ENCODE peak calls at places on chromosomes 12 and 14, in ten cellular contexts. A is PC-3; R is H9; T is transverse colon; I is fibroblast of lung; E is PC-9; W is sigmoid colon; J is upper lobe of left lung; G is CD4-positive, alpha-beta T cell; M is body of pancreas. S is an unnamed sample.

GRCh38 chr14:69692542-69693053 is 74.3 kb upstream of the SRSF5 start:
- DNase-seq in A (no peak), R (no peak), T (no peak), I (no peak), E (no peak), W (no peak), J (no peak), G (no peak), M (no peak), S (no peak)

GRCh38 chr12:4648099-4648498 is 752 bp downstream of the AKAP3 start:
- DNase-seq in A (no peak), R (no peak), T (no peak), I (peak; percentile 9), E (no peak), W (no peak), J (no peak), G (no peak), M (no peak), S (no peak)

GRCh38 chr12:75048763-75049162 is 160.9 kb downstream of the KCNC2 start:
- DNase-seq in A (no peak), R (no peak), T (no peak), I (no peak), E (no peak), W (no peak), J (no peak), G (no peak), M (no peak), S (no peak)

GRCh38 chr12:11658796-11659195 is 9.3 kb downstream of the ETV6 start:
- DNase-seq in A (peak; percentile 7), R (no peak), T (no peak), I (peak; percentile 94), E (no peak), W (no peak), J (no peak), G (no peak), M (no peak), S (no peak)

GRCh38 chr12:77031745-77032144 is 33.6 kb downstream of the E2F7 start:
- DNase-seq in A (no peak), R (no peak), T (no peak), I (peak; percentile 83), E (peak; percentile 9), W (no peak), J (no peak), G (no peak), M (no peak), S (no peak)

GRCh38 chr14:54818201-54819133 is 84.2 kb downstream of the GCH1 start:
- DNase-seq in A (peak; percentile 85), R (peak; percentile 14), T (peak; percentile 24), I (peak; percentile 95), E (peak; percentile 49), W (no peak), J (no peak), G (no peak), M (peak; percentile 42), S (no peak)

GRCh38 chr14:71555654-71556559 is 376.3 kb upstream of the RGS6 start:
- DNase-seq in A (no peak), R (no peak), T (peak; percentile 39), I (peak; percentile 51), E (no peak), W (no peak), J (no peak), G (peak; percentile 32), M (no peak), S (no peak)

GRCh38 chr14:68782091-68782981 is 10.5 kb downstream of the ZFP36L1 start:
- DNase-seq in A (no peak), R (no peak), T (no peak), I (no peak), E (no peak), W (peak; percentile 65), J (no peak), G (no peak), M (no peak), S (peak; percentile 59)

GRCh38 chr12:67111182-67111581 is 158.0 kb upstream of the CAND1 start:
- DNase-seq in A (no peak), R (no peak), T (no peak), I (no peak), E (no peak), W (no peak), J (no peak), G (no peak), M (peak; percentile 60), S (no peak)

GRCh38 chr12:94078138-94078723 is 70.1 kb upstream of the PLXNC1 start:
- DNase-seq in A (no peak), R (no peak), T (no peak), I (no peak), E (no peak), W (no peak), J (no peak), G (no peak), M (no peak), S (no peak)

GRCh38 chr12:108302034-108302433 is 37.1 kb downstream of the CMKLR1 start:
- DNase-seq in A (no peak), R (no peak), T (no peak), I (no peak), E (no peak), W (peak; percentile 48), J (no peak), G (no peak), M (no peak), S (no peak)

GRCh38 chr12:14567311-14568195 is at the start of gene PLBD1:
- DNase-seq in A (peak; percentile 44), R (peak; percentile 85), T (peak; percentile 71), I (peak; percentile 41), E (peak; percentile 59), W (peak; percentile 85), J (peak; percentile 93), G (no peak), M (peak; percentile 91), S (peak; percentile 76)

GRCh38 chr14:95664046-95664445 is 22.2 kb upstream of the TCL1B start:
- DNase-seq in A (no peak), R (no peak), T (no peak), I (no peak), E (no peak), W (no peak), J (no peak), G (no peak), M (peak; percentile 78), S (no peak)

GRCh38 chr14:59306775-59307174 is 118.3 kb downstream of the DAAM1 start:
- DNase-seq in A (peak; percentile 99), R (no peak), T (no peak), I (peak; percentile 86), E (peak; percentile 23), W (no peak), J (no peak), G (no peak), M (no peak), S (no peak)

GRCh38 chr12:30877110-30877875 is 49.3 kb upstream of the TSPAN11 start:
- DNase-seq in A (no peak), R (no peak), T (no peak), I (no peak), E (peak; percentile 19), W (no peak), J (no peak), G (no peak), M (no peak), S (no peak)

DNA sequence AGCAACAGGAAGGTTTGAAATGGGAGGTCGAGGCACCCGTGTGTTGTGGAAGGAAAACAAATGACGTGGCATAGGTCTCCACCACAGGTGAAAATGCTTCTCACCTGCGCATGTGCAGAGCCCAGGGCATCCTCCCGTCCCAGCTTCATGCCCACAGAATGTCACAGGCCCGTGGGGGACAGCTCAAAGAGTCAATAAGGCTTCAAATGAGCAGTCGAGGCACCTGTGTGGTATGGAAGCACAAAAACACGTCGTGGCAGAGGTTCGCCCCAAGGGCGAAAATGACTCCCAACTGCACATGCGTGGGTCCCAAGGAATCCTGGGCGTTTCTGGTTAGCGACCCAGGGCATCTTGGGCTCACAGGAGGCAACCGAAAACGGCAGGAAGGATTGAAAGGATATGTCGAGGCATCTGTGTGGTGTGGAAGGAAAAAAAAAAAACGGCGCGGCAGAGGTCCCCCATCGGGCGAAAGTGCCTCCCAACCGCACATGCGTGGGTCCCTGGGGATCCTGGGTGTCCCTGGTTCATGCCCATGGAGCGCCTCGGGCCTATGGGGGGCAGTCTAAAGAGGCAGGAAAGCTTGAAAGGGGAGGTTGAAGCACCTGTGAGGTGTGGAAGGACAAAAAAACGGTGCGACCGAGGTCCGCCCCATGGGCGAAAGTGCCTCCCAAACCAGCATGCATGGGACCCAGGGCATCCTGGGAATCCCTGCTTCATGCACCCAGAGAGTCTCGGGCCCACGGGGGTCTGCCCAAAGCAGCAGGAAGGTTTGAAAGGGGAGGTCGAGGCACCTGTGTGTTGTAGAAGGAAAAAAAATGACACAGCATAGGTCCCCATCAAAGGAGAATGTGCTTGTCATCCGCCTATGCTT is 578.5 kb downstream of the ALG10 start:
- DNase-seq in A (no peak), R (no peak), T (no peak), I (no peak), E (no peak), W (no peak), J (peak; percentile 50), G (no peak), M (no peak), S (peak; percentile 47)
- H3K9me3 ChIP-seq in A (peaks cover under 1% of the 10 kb centered on the region), R (peaks cover 98% of the 10 kb centered on the region), T (peaks cover 24% of the 10 kb centered on the region), I (no peaks in the 10 kb centered on the region), E (no peaks in the 10 kb centered on the region), W (peaks cover 53% of the 10 kb centered on the region), J (peaks cover 44% of the 10 kb centered on the region), G (peaks cover 78% of the 10 kb centered on the region), M (peaks cover 90% of the 10 kb centered on the region), S (peaks cover 5% of the 10 kb centered on the region)

DNA sequence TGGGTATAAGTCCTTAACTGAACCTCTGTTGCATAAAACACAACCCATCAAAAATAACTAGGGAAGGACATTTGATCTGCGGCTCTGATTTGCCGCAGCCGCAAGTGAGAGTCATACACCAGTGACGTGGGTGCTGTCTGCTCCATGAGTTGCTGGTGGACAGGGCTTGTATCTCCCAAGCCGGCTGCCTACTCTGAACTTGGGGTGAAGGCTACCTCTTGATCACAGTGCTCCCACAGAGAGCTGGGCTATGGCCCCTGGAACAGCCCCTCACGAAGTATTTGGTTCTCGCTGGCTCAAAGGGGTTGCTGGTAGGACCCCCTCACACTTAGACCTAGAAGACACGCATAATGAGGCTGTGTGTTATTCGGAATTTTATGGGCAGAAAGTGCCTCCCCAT is 118.8 kb downstream of the TMEM132C start:
- DNase-seq in A (no peak), R (no peak), T (no peak), I (no peak), E (no peak), W (no peak), J (no peak), G (no peak), M (no peak), S (no peak)
- H3K9me3 ChIP-seq in A (no peaks in the 10 kb centered on the region), R (no peaks in the 10 kb centered on the region), T (no peaks in the 10 kb centered on the region), I (no peaks in the 10 kb centered on the region), E (no peaks in the 10 kb centered on the region), W (no peaks in the 10 kb centered on the region), J (no peaks in the 10 kb centered on the region), G (no peaks in the 10 kb centered on the region), M (no peaks in the 10 kb centered on the region), S (no peaks in the 10 kb centered on the region)

DNA sequence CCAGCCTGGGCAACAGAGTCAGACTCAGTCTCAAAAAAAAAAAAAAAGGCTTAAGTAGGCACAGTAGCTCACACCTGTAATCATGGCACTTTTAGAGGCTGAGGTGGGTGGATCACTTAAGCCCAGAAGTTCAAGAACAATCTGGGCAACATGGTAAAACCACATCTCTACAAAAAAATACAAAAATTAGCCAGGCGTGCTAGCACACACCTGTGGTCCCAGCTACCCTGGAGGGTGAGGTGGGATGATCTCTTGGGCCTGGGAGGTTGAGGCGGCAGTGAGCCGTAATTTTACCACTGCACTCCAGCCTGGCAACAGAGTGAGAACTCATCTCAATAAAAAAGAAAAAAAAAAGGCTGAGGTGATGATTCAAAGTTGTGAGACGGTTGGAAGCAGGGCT is 9.1 kb upstream of the RESF1 start:
- DNase-seq in A (no peak), R (no peak), T (no peak), I (no peak), E (no peak), W (no peak), J (no peak), G (no peak), M (no peak), S (no peak)
- H3K9me3 ChIP-seq in A (no peaks in the 10 kb centered on the region), R (no peaks in the 10 kb centered on the region), T (peaks cover 7% of the 10 kb centered on the region), I (no peaks in the 10 kb centered on the region), E (peaks cover 12% of the 10 kb centered on the region), W (no peaks in the 10 kb centered on the region), J (no peaks in the 10 kb centered on the region), G (no peaks in the 10 kb centered on the region), M (no peaks in the 10 kb centered on the region), S (no peaks in the 10 kb centered on the region)

GRCh38 chr12:133145981-133146380 is 15.6 kb downstream of the ZNF10 start:
- DNase-seq in A (no peak), R (no peak), T (no peak), I (no peak), E (no peak), W (no peak), J (no peak), G (no peak), M (no peak), S (no peak)
- H3K9me3 ChIP-seq in A (peaks cover 33% of the 10 kb centered on the region), R (peaks cover 49% of the 10 kb centered on the region), T (peaks cover 72% of the 10 kb centered on the region), I (no peaks in the 10 kb centered on the region), E (peaks cover 35% of the 10 kb centered on the region), W (peaks cover 42% of the 10 kb centered on the region), J (peaks cover 95% of the 10 kb centered on the region), G (peaks cover 88% of the 10 kb centered on the region), M (peaks cover 63% of the 10 kb centered on the region), S (peaks cover 19% of the 10 kb centered on the region)

S was measured in right atrium auricular region.